ENCODE peak calls at places on chromosomes 11 and 22, in ten cellular contexts. One of them, this sample, is unnamed.
A peak's percentile ranks its signal among the peaks of the same experiment; 100 is the strongest.

GRCh38 chr22:38734203-38735100 is 21.3 kb downstream of the SUN2 start:
- DNase-seq in colonic mucosa: no peak
- DNase-seq in dorsolateral prefrontal cortex: peak; percentile 28
- DNase-seq in endodermal cell: no peak
- DNase-seq in endothelial cell of umbilical vein: no peak
- DNase-seq in body of pancreas: no peak
- DNase-seq in mucosa of descending colon: no peak
- DNase-seq in left lung: no peak
- DNase-seq in upper lobe of right lung: peak; percentile 51
- DNase-seq in uterus: no peak
- DNase-seq in this sample: no peak

GRCh38 chr22:19869497-19870152 is 15.0 kb upstream of the GNB1L start:
- DNase-seq in dorsolateral prefrontal cortex: peak; percentile 24
- DNase-seq in endodermal cell: peak; percentile 44
- DNase-seq in upper lobe of right lung: peak; percentile 48
- DNase-seq in mucosa of descending colon: peak; percentile 6
- DNase-seq in left lung: no peak
- DNase-seq in body of pancreas: peak; percentile 11
- DNase-seq in colonic mucosa: peak; percentile 17
- DNase-seq in endothelial cell of umbilical vein: no peak
- DNase-seq in uterus: no peak
- DNase-seq in this sample: peak; percentile 31

GRCh38 chr22:28799125-28799833 is 1.1 kb downstream of the XBP1 start:
- DNase-seq in colonic mucosa: peak; percentile 62
- DNase-seq in endothelial cell of umbilical vein: peak; percentile 82
- DNase-seq in dorsolateral prefrontal cortex: no peak
- DNase-seq in uterus: peak; percentile 66
- DNase-seq in endodermal cell: no peak
- DNase-seq in left lung: no peak
- DNase-seq in body of pancreas: peak; percentile 53
- DNase-seq in mucosa of descending colon: peak; percentile 61
- DNase-seq in upper lobe of right lung: no peak
- DNase-seq in this sample: peak; percentile 60

GRCh38 chr11:115578275-115578674 is 74.1 kb upstream of the CADM1 start:
- DNase-seq in colonic mucosa: no peak
- DNase-seq in body of pancreas: no peak
- DNase-seq in left lung: no peak
- DNase-seq in endodermal cell: no peak
- DNase-seq in dorsolateral prefrontal cortex: no peak
- DNase-seq in upper lobe of right lung: no peak
- DNase-seq in uterus: no peak
- DNase-seq in mucosa of descending colon: no peak
- DNase-seq in endothelial cell of umbilical vein: no peak
- DNase-seq in this sample: no peak

GRCh38 chr11:38019072-38019775 is 1421.2 kb upstream of the RAG2 start:
- DNase-seq in mucosa of descending colon: no peak
- DNase-seq in body of pancreas: no peak
- DNase-seq in left lung: no peak
- DNase-seq in colonic mucosa: no peak
- DNase-seq in endothelial cell of umbilical vein: no peak
- DNase-seq in endodermal cell: peak; percentile 79
- DNase-seq in dorsolateral prefrontal cortex: no peak
- DNase-seq in uterus: no peak
- DNase-seq in upper lobe of right lung: no peak
- DNase-seq in this sample: no peak

GRCh38 chr11:13487661-13488030 is 8.2 kb downstream of the PTH start:
- DNase-seq in endodermal cell: peak; percentile 81
- DNase-seq in left lung: no peak
- DNase-seq in body of pancreas: peak; percentile 34
- DNase-seq in mucosa of descending colon: peak; percentile 40
- DNase-seq in uterus: no peak
- DNase-seq in dorsolateral prefrontal cortex: no peak
- DNase-seq in upper lobe of right lung: no peak
- DNase-seq in colonic mucosa: peak; percentile 37
- DNase-seq in endothelial cell of umbilical vein: peak; percentile 16
- DNase-seq in this sample: no peak

GRCh38 chr11:83957038-83957900 is 671.1 kb upstream of the CCDC90B start:
- DNase-seq in uterus: no peak
- DNase-seq in body of pancreas: no peak
- DNase-seq in endothelial cell of umbilical vein: no peak
- DNase-seq in mucosa of descending colon: no peak
- DNase-seq in dorsolateral prefrontal cortex: no peak
- DNase-seq in upper lobe of right lung: no peak
- DNase-seq in endodermal cell: no peak
- DNase-seq in colonic mucosa: no peak
- DNase-seq in left lung: no peak
- DNase-seq in this sample: no peak

GRCh38 chr11:12066056-12066798 is 44.2 kb upstream of the MICAL2 start:
- DNase-seq in endothelial cell of umbilical vein: peak; percentile 54
- DNase-seq in uterus: no peak
- DNase-seq in body of pancreas: peak; percentile 65
- DNase-seq in upper lobe of right lung: no peak
- DNase-seq in left lung: no peak
- DNase-seq in endodermal cell: peak; percentile 68
- DNase-seq in mucosa of descending colon: no peak
- DNase-seq in colonic mucosa: no peak
- DNase-seq in dorsolateral prefrontal cortex: no peak
- DNase-seq in this sample: no peak

GRCh38 chr22:36467042-36467810 is 14.2 kb downstream of the TXN2 start:
- DNase-seq in endothelial cell of umbilical vein: no peak
- DNase-seq in left lung: peak; percentile 69
- DNase-seq in mucosa of descending colon: no peak
- DNase-seq in endodermal cell: no peak
- DNase-seq in upper lobe of right lung: no peak
- DNase-seq in uterus: no peak
- DNase-seq in colonic mucosa: peak; percentile 55
- DNase-seq in dorsolateral prefrontal cortex: no peak
- DNase-seq in body of pancreas: peak; percentile 47
- DNase-seq in this sample: no peak

GRCh38 chr11:123303924-123304323 is 108.9 kb upstream of the CLMP start:
- DNase-seq in colonic mucosa: no peak
- DNase-seq in uterus: no peak
- DNase-seq in endodermal cell: peak; percentile 48
- DNase-seq in upper lobe of right lung: no peak
- DNase-seq in mucosa of descending colon: no peak
- DNase-seq in body of pancreas: no peak
- DNase-seq in dorsolateral prefrontal cortex: no peak
- DNase-seq in endothelial cell of umbilical vein: no peak
- DNase-seq in left lung: no peak
- DNase-seq in this sample: no peak

GRCh38 chr11:123302751-123303195 is 107.7 kb upstream of the CLMP start:
- DNase-seq in endodermal cell: peak; percentile 53
- DNase-seq in left lung: no peak
- DNase-seq in dorsolateral prefrontal cortex: no peak
- DNase-seq in endothelial cell of umbilical vein: no peak
- DNase-seq in upper lobe of right lung: no peak
- DNase-seq in uterus: no peak
- DNase-seq in colonic mucosa: no peak
- DNase-seq in body of pancreas: no peak
- DNase-seq in mucosa of descending colon: no peak
- DNase-seq in this sample: no peak

GRCh38 chr11:123299721-123300120 is 104.7 kb upstream of the CLMP start:
- DNase-seq in left lung: no peak
- DNase-seq in colonic mucosa: no peak
- DNase-seq in body of pancreas: no peak
- DNase-seq in dorsolateral prefrontal cortex: no peak
- DNase-seq in mucosa of descending colon: no peak
- DNase-seq in endothelial cell of umbilical vein: no peak
- DNase-seq in upper lobe of right lung: no peak
- DNase-seq in uterus: no peak
- DNase-seq in endodermal cell: no peak
- DNase-seq in this sample: no peak

GRCh38 chr11:123300874-123301695 is 106.0 kb upstream of the CLMP start:
- DNase-seq in uterus: no peak
- DNase-seq in dorsolateral prefrontal cortex: no peak
- DNase-seq in endodermal cell: no peak
- DNase-seq in mucosa of descending colon: no peak
- DNase-seq in left lung: no peak
- DNase-seq in upper lobe of right lung: no peak
- DNase-seq in body of pancreas: no peak
- DNase-seq in colonic mucosa: no peak
- DNase-seq in endothelial cell of umbilical vein: peak; percentile 63
- DNase-seq in this sample: no peak

DNA sequence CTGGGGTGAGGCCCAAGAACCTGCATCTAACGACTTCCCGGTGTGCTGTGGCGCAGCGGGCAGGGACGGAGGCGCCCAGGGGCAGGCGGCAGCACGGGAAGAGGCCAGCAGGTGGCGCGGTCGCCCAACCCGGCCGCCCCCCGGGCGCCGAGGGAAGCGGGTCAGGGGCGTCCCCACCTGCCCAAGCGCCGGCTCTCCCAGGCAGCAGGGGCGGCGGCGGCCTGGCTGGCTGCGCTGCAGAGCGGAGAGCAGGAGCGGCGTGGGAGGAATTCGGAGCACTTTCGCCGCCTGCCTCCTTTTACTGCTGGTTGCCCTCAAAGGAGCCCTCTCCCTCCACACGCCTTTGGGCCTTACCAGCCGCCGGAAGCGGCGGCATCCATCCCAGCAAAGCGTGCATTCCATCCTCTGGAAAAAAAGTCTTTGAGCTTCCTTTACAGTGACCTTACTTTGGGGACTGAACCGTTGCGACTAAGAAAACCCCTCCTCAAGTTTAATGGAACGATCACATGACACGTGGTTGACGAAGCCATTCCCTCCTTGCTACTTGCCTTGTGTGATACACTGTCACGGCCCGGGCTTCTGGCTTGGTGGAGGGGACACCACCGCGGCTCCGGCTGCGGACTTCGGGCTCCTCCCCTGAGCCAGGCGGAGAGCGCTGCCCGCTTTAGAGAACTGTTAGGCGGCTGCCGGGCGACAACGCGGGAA is 106.8 kb upstream of the CLMP start:
- DNase-seq in upper lobe of right lung: peak; percentile 84
- DNase-seq in mucosa of descending colon: peak; percentile 67
- DNase-seq in left lung: peak; percentile 62
- DNase-seq in dorsolateral prefrontal cortex: peak; percentile 39
- DNase-seq in body of pancreas: peak; percentile 50
- DNase-seq in uterus: peak; percentile 55
- DNase-seq in endodermal cell: peak; percentile 93
- DNase-seq in endothelial cell of umbilical vein: peak; percentile 43
- DNase-seq in colonic mucosa: peak; percentile 46
- DNase-seq in this sample: peak; percentile 74
- H3K4me3 ChIP-seq in upper lobe of right lung: peak overlapping the region; percentile 41
- H3K4me3 ChIP-seq in mucosa of descending colon: no peak overlapping the region
- H3K4me3 ChIP-seq in left lung: peak overlapping the region; percentile 35
- H3K4me3 ChIP-seq in dorsolateral prefrontal cortex: peak overlapping the region; percentile 57
- H3K4me3 ChIP-seq in body of pancreas: no peak overlapping the region
- H3K4me3 ChIP-seq in uterus: no peak overlapping the region
- H3K4me3 ChIP-seq in endodermal cell: peak overlapping the region; percentile 64
- H3K4me3 ChIP-seq in endothelial cell of umbilical vein: peak overlapping the region; percentile 29
- H3K4me3 ChIP-seq in colonic mucosa: peak overlapping the region; percentile 37
- H3K4me3 ChIP-seq in this sample: peak overlapping the region; percentile 53

GRCh38 chr11:16815047-16815767 is 76.8 kb downstream of the C11orf58 start:
- DNase-seq in left lung: peak; percentile 79
- DNase-seq in colonic mucosa: peak; percentile 33
- DNase-seq in mucosa of descending colon: peak; percentile 39
- DNase-seq in upper lobe of right lung: peak; percentile 86
- DNase-seq in dorsolateral prefrontal cortex: peak; percentile 67
- DNase-seq in endodermal cell: no peak
- DNase-seq in body of pancreas: peak; percentile 71
- DNase-seq in endothelial cell of umbilical vein: no peak
- DNase-seq in uterus: peak; percentile 31
- DNase-seq in this sample: peak; percentile 87
- H3K4me3 ChIP-seq in left lung: no peak overlapping the region
- H3K4me3 ChIP-seq in colonic mucosa: no peak overlapping the region
- H3K4me3 ChIP-seq in mucosa of descending colon: no peak overlapping the region
- H3K4me3 ChIP-seq in upper lobe of right lung: no peak overlapping the region
- H3K4me3 ChIP-seq in dorsolateral prefrontal cortex: no peak overlapping the region
- H3K4me3 ChIP-seq in endodermal cell: no peak overlapping the region
- H3K4me3 ChIP-seq in body of pancreas: no peak overlapping the region
- H3K4me3 ChIP-seq in endothelial cell of umbilical vein: no peak overlapping the region
- H3K4me3 ChIP-seq in uterus: no peak overlapping the region
- H3K4me3 ChIP-seq in this sample: no peak overlapping the region

DNA sequence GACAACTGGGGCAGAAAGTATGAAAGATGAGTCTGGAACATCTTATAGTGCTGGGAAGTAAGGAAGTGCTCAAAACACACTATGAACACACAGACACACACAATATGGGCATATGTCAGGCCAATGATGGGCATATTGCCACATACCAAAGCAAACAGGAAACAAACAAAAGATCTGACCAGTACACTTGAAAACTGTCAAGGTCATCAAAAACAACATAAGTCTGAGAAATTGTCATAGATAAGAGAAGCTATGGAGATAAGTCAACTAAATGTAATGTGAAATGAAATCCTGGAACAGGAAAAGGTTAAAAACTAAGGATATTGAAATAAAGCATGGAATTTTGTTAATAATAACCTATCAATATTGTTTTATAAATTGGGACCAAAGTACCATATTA is 46.4 kb downstream of the GUCY1A2 start:
- DNase-seq in endothelial cell of umbilical vein: no peak
- DNase-seq in dorsolateral prefrontal cortex: no peak
- DNase-seq in mucosa of descending colon: no peak
- DNase-seq in body of pancreas: no peak
- DNase-seq in colonic mucosa: no peak
- DNase-seq in uterus: no peak
- DNase-seq in left lung: no peak
- DNase-seq in endodermal cell: no peak
- DNase-seq in upper lobe of right lung: no peak
- DNase-seq in this sample: no peak
- H3K4me3 ChIP-seq in endothelial cell of umbilical vein: no peak overlapping the region
- H3K4me3 ChIP-seq in dorsolateral prefrontal cortex: no peak overlapping the region
- H3K4me3 ChIP-seq in mucosa of descending colon: no peak overlapping the region
- H3K4me3 ChIP-seq in body of pancreas: no peak overlapping the region
- H3K4me3 ChIP-seq in colonic mucosa: no peak overlapping the region
- H3K4me3 ChIP-seq in uterus: no peak overlapping the region
- H3K4me3 ChIP-seq in left lung: no peak overlapping the region
- H3K4me3 ChIP-seq in endodermal cell: peak overlapping the region; percentile 13
- H3K4me3 ChIP-seq in upper lobe of right lung: no peak overlapping the region
- H3K4me3 ChIP-seq in this sample: no peak overlapping the region

DNA sequence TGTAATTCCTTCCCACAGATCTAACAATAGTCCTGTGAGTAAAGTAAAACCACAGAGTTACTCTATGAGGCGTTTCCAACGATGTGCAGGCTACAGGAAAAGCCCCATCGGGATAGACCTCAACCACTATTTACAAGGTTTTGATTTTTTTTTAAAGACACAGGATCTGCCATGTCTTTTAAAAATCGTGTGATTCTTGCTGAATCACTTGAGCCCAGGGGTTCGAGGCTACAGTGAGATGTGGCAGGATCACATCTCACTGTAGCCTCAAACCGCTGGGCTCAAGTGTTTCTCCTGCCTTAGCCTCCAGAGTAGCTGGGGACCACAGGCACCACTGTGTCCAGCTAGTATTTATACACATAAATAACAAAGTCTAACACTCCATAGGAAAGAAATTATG is 7.8 kb downstream of the TAF1D start:
- DNase-seq in upper lobe of right lung: no peak
- DNase-seq in mucosa of descending colon: no peak
- DNase-seq in uterus: no peak
- DNase-seq in body of pancreas: no peak
- DNase-seq in dorsolateral prefrontal cortex: no peak
- DNase-seq in endodermal cell: no peak
- DNase-seq in left lung: no peak
- DNase-seq in colonic mucosa: no peak
- DNase-seq in endothelial cell of umbilical vein: no peak
- DNase-seq in this sample: no peak
- H3K4me3 ChIP-seq in upper lobe of right lung: no peak overlapping the region
- H3K4me3 ChIP-seq in mucosa of descending colon: no peak overlapping the region
- H3K4me3 ChIP-seq in uterus: no peak overlapping the region
- H3K4me3 ChIP-seq in body of pancreas: no peak overlapping the region
- H3K4me3 ChIP-seq in dorsolateral prefrontal cortex: no peak overlapping the region
- H3K4me3 ChIP-seq in endodermal cell: peak overlapping the region; percentile 87
- H3K4me3 ChIP-seq in left lung: no peak overlapping the region
- H3K4me3 ChIP-seq in colonic mucosa: no peak overlapping the region
- H3K4me3 ChIP-seq in endothelial cell of umbilical vein: no peak overlapping the region
- H3K4me3 ChIP-seq in this sample: no peak overlapping the region